ENCODE peak calls at places on chromosomes 7 and 10, in four cellular contexts. U is GM12878, H is GM12891, D is HepG2. X is an unnamed sample.

GRCh38 chr10:113005380-113005779 is 55.3 kb downstream of the TCF7L2 start:
- DNase-seq in U (no peak), H (no peak), D (no peak), X (no peak)

GRCh38 chr7:30062587-30062986 is 34.4 kb downstream of the PLEKHA8 start:
- DNase-seq in U (no peak), H (peak; percentile 18), D (peak; percentile 44), X (no peak)

GRCh38 chr10:51321968-51322367 is 247.7 kb downstream of the PRKG1 start:
- DNase-seq in U (no peak), H (no peak), D (no peak), X (no peak)

GRCh38 chr7:144818516-144818915 is 17.3 kb downstream of the TPK1 start:
- DNase-seq in U (no peak), H (no peak), D (no peak), X (no peak)

GRCh38 chr7:130398751-130399150 is 18.5 kb downstream of the CPA1 start:
- DNase-seq in U (no peak), H (no peak), D (no peak), X (no peak)

GRCh38 chr7:2512179-2512644 is 7.4 kb upstream of the LFNG start:
- DNase-seq in U (no peak), H (no peak), D (no peak), X (no peak)

GRCh38 chr7:94059747-94060146 is 55.6 kb upstream of the BET1 start:
- DNase-seq in U (peak; percentile 33), H (no peak), D (no peak), X (no peak)

GRCh38 chr7:158583810-158584209 is 3.8 kb downstream of the PTPRN2 start:
- DNase-seq in U (no peak), H (no peak), D (no peak), X (no peak)

GRCh38 chr7:138889566-138889965 is 91.6 kb upstream of the ATP6V0A4 start:
- DNase-seq in U (no peak), H (no peak), D (peak; percentile 23), X (no peak)

GRCh38 chr10:110775406-110775805 is 96.3 kb upstream of the PDCD4 start:
- DNase-seq in U (no peak), H (no peak), D (no peak), X (no peak)

GRCh38 chr7:98051118-98051744 is 55.4 kb upstream of the LMTK2 start:
- DNase-seq in U (no peak), H (peak; percentile 20), D (peak; percentile 10), X (no peak)

GRCh38 chr10:116138897-116139296 is 134.1 kb downstream of the GFRA1 start:
- DNase-seq in U (no peak), H (no peak), D (no peak), X (no peak)

GRCh38 chr7:159030490-159031134 is 114.1 kb downstream of the VIPR2 start:
- DNase-seq in U (no peak), H (no peak), D (peak; percentile 46), X (no peak)

GRCh38 chr10:17616403-17617030 is 657 bp downstream of the HACD1 start:
- DNase-seq in U (no peak), H (peak; percentile 34), D (peak; percentile 64), X (peak; percentile 22)

GRCh38 chr7:85230623-85231022 is 43.8 kb upstream of the SEMA3D start:
- DNase-seq in U (no peak), H (no peak), D (no peak), X (no peak)

GRCh38 chr7:23254051-23254681 is 7.6 kb downstream of the GPNMB start:
- DNase-seq in U (no peak), H (no peak), D (no peak), X (no peak)

GRCh38 chr10:77056650-77057049 is 581.0 kb downstream of the KCNMA1 start:
- DNase-seq in U (no peak), H (no peak), D (no peak), X (no peak)

GRCh38 chr7:78057571-78057970 is 259.0 kb downstream of the PHTF2 start:
- DNase-seq in U (no peak), H (no peak), D (no peak), X (no peak)

GRCh38 chr10:3364768-3365480 is 192.3 kb upstream of the PITRM1 start:
- DNase-seq in U (no peak), H (no peak), D (peak; percentile 10), X (no peak)

GRCh38 chr7:66970310-66970709 is 25.1 kb downstream of the SBDS start:
- DNase-seq in U (no peak), H (no peak), D (no peak), X (no peak)

GRCh38 chr10:26093229-26093628 is 123.3 kb upstream of the GAD2 start:
- DNase-seq in U (no peak), H (no peak), D (no peak), X (no peak)

GRCh38 chr10:55266797-55267196 is 465.8 kb upstream of the PCDH15 start:
- DNase-seq in U (no peak), H (no peak), D (no peak), X (no peak)

GRCh38 chr10:4303045-4303444 is 518.0 kb upstream of the KLF6 start:
- DNase-seq in U (no peak), H (no peak), D (no peak), X (no peak)

GRCh38 chr10:124917168-124917938 is 24.6 kb upstream of the ZRANB1 start:
- DNase-seq in U (no peak), H (peak; percentile 30), D (peak; percentile 39), X (peak; percentile 37)

GRCh38 chr10:124918906-124919305 is 23.0 kb upstream of the ZRANB1 start:
- DNase-seq in U (no peak), H (no peak), D (no peak), X (no peak)

GRCh38 chr10:124916098-124916584 is 25.8 kb upstream of the ZRANB1 start:
- DNase-seq in U (no peak), H (no peak), D (no peak), X (no peak)

GRCh38 chr10:124916585-124917167 is 25.2 kb upstream of the ZRANB1 start:
- DNase-seq in U (peak; percentile 66), H (peak; percentile 99), D (peak; percentile 89), X (peak; percentile 98)

DNA sequence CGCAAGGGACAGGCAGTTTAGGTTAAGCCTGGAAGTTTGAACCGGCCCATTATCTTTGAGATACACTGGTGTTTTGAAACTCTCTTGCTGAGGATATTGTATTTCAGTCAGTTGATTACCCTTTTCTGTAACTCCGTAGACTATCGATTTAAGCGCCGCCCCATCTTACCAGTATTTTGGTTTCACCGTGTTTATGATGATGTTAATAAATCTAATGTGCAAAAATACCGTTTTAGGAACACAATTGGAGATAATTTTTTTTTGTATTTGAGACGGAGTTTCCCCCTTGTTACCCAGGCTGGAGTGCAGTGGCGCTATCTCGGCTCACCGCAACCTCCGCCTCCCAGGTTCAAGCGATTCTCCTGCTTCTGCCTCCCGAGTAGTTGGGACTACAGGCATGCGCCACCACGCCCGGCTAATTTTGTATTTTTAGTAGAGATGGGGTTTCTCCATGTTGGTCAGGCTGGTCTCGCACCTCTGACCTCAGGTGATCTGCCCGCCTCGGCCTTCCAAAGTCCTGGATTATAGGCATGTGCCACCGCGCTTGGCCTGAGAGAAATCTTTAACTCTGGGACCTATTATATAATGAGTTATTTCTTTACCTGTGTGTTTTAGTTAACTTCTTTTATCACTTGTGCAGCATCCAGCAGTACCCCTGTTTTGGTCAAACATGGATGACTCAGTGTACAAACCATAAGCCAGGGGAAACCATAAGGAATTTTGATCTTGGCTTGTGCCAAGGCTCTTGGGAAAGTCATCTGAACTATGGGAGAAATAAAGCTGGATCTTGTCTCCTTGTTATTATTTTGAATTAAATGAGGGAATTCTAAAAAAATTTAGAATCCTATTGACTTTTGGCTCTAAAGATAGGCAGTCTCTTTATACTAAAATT is 23.7 kb upstream of the ZRANB1 start:
- DNase-seq in U (no peak), H (no peak), D (no peak), X (no peak)
- TF ChIP-seq POLR2A in U (peak; percentile 2), H (no peak), D (no peak), X (no peak)

DNA sequence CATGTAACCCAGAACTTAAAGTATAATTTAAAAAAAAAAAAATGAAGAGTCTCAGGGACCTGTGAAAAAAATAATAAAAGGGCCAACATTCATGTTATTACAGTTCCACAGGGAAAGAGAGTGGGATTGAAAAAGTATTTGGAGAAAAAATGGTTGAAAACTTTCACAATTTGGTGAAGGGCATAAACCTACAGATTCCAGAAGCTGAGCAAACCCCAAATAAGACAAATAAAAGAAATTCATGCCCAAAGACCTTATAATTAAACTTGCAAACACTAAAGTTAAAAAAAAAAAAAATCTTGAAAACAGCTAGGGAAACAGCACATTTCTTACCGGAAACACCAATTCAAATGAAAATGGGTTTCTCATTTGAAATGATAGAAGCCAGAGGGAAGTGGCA is 19.9 kb downstream of the VPS41 start:
- DNase-seq in U (no peak), H (no peak), D (no peak), X (no peak)
- TF ChIP-seq TAF1 in U (no peak), H (no peak), D (no peak), X (no peak)

GRCh38 chr10:80415734-80416281 is 7.5 kb downstream of the PRXL2A start:
- DNase-seq in U (no peak), H (no peak), D (peak; percentile 80), X (no peak)
- TF ChIP-seq POLR2AphosphoS5 in U (no peak), H (no peak), D (no peak), X (no peak)

DNA sequence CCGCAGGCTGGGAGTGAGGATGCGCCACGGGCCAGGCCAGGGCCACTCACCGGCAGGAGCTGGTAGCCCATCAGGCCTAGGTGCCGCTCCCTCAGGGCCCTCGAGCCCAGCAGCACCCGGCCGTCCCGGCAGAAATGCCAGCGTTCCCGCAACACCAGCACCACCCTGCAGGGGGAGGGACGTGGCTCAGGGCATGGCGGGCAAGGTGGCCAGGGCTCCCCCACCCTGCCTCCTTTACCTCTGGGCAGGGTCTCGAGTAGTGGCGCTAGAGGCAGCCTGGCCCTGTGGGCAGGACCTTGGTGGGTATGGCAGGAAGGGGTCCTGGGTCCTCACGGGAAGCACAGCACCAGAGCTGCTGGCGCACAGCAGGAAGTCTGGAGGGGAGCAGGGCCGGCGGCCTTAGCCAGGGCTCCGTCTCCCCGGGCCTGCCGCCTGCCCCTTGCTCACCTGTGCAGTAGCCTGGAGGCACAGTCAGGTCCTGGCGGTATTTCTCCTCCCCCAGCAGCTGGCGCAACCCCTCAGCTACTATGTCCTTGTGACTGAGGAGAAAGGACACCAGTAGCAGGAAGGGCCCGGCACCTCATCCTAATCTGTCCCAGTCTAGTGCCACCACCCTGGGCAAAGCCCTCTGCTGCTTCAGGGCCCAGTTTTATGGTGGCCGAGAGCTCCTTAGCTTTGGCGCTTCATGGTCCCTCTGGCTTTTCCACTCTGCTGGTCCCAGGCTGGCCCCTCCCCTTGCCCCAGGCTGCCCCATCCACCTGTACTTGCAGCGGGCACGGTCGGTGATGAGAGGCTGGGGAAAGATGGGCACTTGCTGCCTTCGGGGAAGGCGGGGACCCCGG is 3.5 kb downstream of the FASTK start:
- DNase-seq in U (no peak), H (no peak), D (no peak), X (no peak)
- TF ChIP-seq POLR2A in U (peak; percentile 65), H (no peak), D (no peak), X (no peak)

GRCh38 chr7:90834771-90835170 is 238.7 kb downstream of the CDK14 start:
- DNase-seq in U (no peak), H (no peak), D (no peak), X (no peak)
- TF ChIP-seq TAF1 in U (no peak), H (no peak), D (no peak), X (no peak)

X was measured in GM12892.